ENCODE peak calls at places on chromosomes 6 and 20, in seven cellular contexts. J is activated naive CD8-positive, alpha-beta T cell treated with anti-CD3 and anti-CD28 coated beads, Interleukin-2, amount 50 U/mL, for 24 hours; V is glutamatergic neuron; T is neuronal stem cell; L is progenitor cell of endocrine pancreas; Q is CD4-positive, alpha-beta memory T cell; Y is H54. Z is an unnamed sample.

GRCh38 chr6:7058250-7058923 is 49.4 kb upstream of the RREB1 start:
- DNase-seq in Y (peak), Q (no peak), L (no peak), V (no peak), J (peak), T (no peak), Z (no peak)

GRCh38 chr6:107491059-107491609 is 1.2 kb downstream of the SOBP start:
- DNase-seq in L (peak), Y (no peak), V (peak), T (peak), Q (no peak), J (peak), Z (peak)

GRCh38 chr6:169411722-169412121 is 158.1 kb upstream of the THBS2 start:
- DNase-seq in Y (no peak), J (no peak), L (no peak), Q (no peak), V (no peak), T (no peak), Z (no peak)

GRCh38 chr6:26270121-26270861 is 94.7 kb upstream of the BTN3A2 start:
- DNase-seq in L (no peak), V (no peak), T (no peak), J (peak), Q (no peak), Y (no peak), Z (no peak)

GRCh38 chr6:122069933-122070332 is 329.5 kb upstream of the HSF2 start:
- DNase-seq in Y (no peak), J (no peak), T (no peak), L (no peak), V (no peak), Q (no peak), Z (no peak)

GRCh38 chr6:282867-283416 is 9.3 kb upstream of the DUSP22 start:
- DNase-seq in Q (no peak), J (no peak), T (no peak), Y (no peak), L (no peak), V (no peak), Z (no peak)

GRCh38 chr6:133259561-133259960 is 18.4 kb downstream of the EYA4 start:
- DNase-seq in J (no peak), T (no peak), V (no peak), Q (no peak), Y (no peak), L (no peak), Z (no peak)

GRCh38 chr6:31495580-31495979 is 2.4 kb upstream of the MICB start:
- DNase-seq in T (no peak), J (no peak), Q (no peak), V (no peak), L (no peak), Y (no peak), Z (no peak)

GRCh38 chr6:110181131-110182027 is 1.2 kb downstream of the CDC40 start:
- DNase-seq in T (no peak), L (no peak), Q (no peak), J (no peak), V (no peak), Y (no peak), Z (no peak)

GRCh38 chr6:122677436-122677835 is 67.2 kb downstream of the PKIB start:
- DNase-seq in L (no peak), Y (no peak), Q (no peak), J (no peak), T (no peak), V (no peak), Z (no peak)

GRCh38 chr6:3742076-3742425 is 9.5 kb downstream of the PXDC1 start:
- DNase-seq in L (no peak), T (no peak), J (no peak), Y (no peak), V (no peak), Q (no peak), Z (no peak)

GRCh38 chr6:166318227-166318626 is 10.0 kb upstream of the PRR18 start:
- DNase-seq in V (no peak), T (no peak), Y (no peak), L (no peak), J (no peak), Q (no peak), Z (no peak)

GRCh38 chr20:21395666-21396044 is 1.7 kb downstream of the NKX2-4 start:
- DNase-seq in J (peak), L (no peak), T (no peak), Y (no peak), V (no peak), Q (peak), Z (no peak)

GRCh38 chr6:108677357-108677756 is 116.6 kb downstream of the FOXO3 start:
- DNase-seq in T (no peak), J (no peak), L (no peak), Y (no peak), Q (no peak), V (no peak), Z (no peak)